ENCODE peak calls at places on chromosomes 6 and 20, in five cellular contexts. B, J, X, E and G are unnamed samples.

GRCh38 chr6:105678516-105678915 is 275.6 kb upstream of the PREP start:
- DNase-seq in B (no peak), J (no peak), X (no peak), E (no peak), G (no peak)

GRCh38 chr20:19859444-19859843 is 101.4 kb downstream of the RIN2 start:
- DNase-seq in B (no peak), J (no peak), X (no peak), E (no peak), G (no peak)

GRCh38 chr20:60863548-60863947 is 388.5 kb upstream of the CDH4 start:
- DNase-seq in B (no peak), J (no peak), X (no peak), E (no peak), G (no peak)

GRCh38 chr6:123622780-123623179 is 14.0 kb downstream of the TRDN start:
- DNase-seq in B (no peak), J (no peak), X (no peak), E (no peak), G (no peak)

GRCh38 chr6:29792123-29793035 is 35.2 kb upstream of the HLA-G start:
- DNase-seq in B (no peak), J (no peak), X (no peak), E (peak; percentile 44), G (peak; percentile 9)

GRCh38 chr20:44762466-44763140 is 16.9 kb downstream of the KCNK15 start:
- DNase-seq in B (no peak), J (no peak), X (no peak), E (no peak), G (no peak)

GRCh38 chr6:88358846-88359245 is 192.7 kb upstream of the CNR1 start:
- DNase-seq in B (no peak), J (no peak), X (no peak), E (no peak), G (no peak)

GRCh38 chr6:166619912-166620311 is 7.1 kb downstream of the RPS6KA2 start:
- DNase-seq in B (no peak), J (no peak), X (peak; percentile 71), E (no peak), G (no peak)

GRCh38 chr20:44979090-44979621 is 12.8 kb downstream of the STK4 start:
- DNase-seq in B (no peak), J (no peak), X (no peak), E (peak; percentile 76), G (no peak)

GRCh38 chr6:33247977-33248642 is 23.6 kb downstream of the VPS52 start:
- DNase-seq in B (peak; percentile 81), J (peak; percentile 71), X (peak; percentile 60), E (peak; percentile 85), G (peak; percentile 93)

GRCh38 chr20:1397710-1398109 is 4.9 kb upstream of the FKBP1A start:
- DNase-seq in B (no peak), J (no peak), X (no peak), E (no peak), G (no peak)

GRCh38 chr6:137873273-137873762 is 6.3 kb downstream of the TNFAIP3 start:
- DNase-seq in B (no peak), J (no peak), X (no peak), E (peak; percentile 93), G (no peak)

GRCh38 chr6:132496519-132497180 is 16.3 kb downstream of the STX7 start:
- DNase-seq in B (no peak), J (no peak), X (no peak), E (no peak), G (no peak)

GRCh38 chr6:147211349-147211748 is 7.1 kb downstream of the STXBP5 start:
- DNase-seq in B (no peak), J (no peak), X (no peak), E (no peak), G (no peak)

GRCh38 chr6:111809264-111809663 is 64.0 kb downstream of the FYN start:
- DNase-seq in B (no peak), J (no peak), X (no peak), E (no peak), G (no peak)

GRCh38 chr6:33761922-33762629 is 15.4 kb upstream of the IP6K3 start:
- DNase-seq in B (no peak), J (no peak), X (no peak), E (no peak), G (no peak)

GRCh38 chr6:33160728-33161323 is 31.4 kb downstream of the COL11A2 start:
- DNase-seq in B (no peak), J (no peak), X (peak; percentile 29), E (no peak), G (no peak)

GRCh38 chr20:17059465-17059864 is 167.4 kb upstream of the PCSK2 start:
- DNase-seq in B (no peak), J (no peak), X (no peak), E (no peak), G (no peak)

GRCh38 chr6:112245511-112246203 is 8.7 kb downstream of the LAMA4 start:
- DNase-seq in B (no peak), J (no peak), X (peak; percentile 15), E (no peak), G (no peak)

GRCh38 chr20:59948212-59948611 is 8.0 kb downstream of the FAM217B start:
- DNase-seq in B (no peak), J (no peak), X (no peak), E (no peak), G (no peak)

GRCh38 chr6:100226811-100227210 is 232.8 kb upstream of the MCHR2 start:
- DNase-seq in B (no peak), J (no peak), X (no peak), E (no peak), G (no peak)

GRCh38 chr20:11891081-11891826 is 26.4 kb upstream of the BTBD3 start:
- DNase-seq in B (peak; percentile 37), J (no peak), X (no peak), E (peak; percentile 37), G (peak; percentile 65)

GRCh38 chr6:10939840-10940239 is 53.0 kb downstream of the SYCP2L start:
- DNase-seq in B (no peak), J (no peak), X (no peak), E (no peak), G (no peak)

GRCh38 chr20:47167846-47168245 is 188.7 kb downstream of the ZMYND8 start:
- DNase-seq in B (no peak), J (no peak), X (no peak), E (no peak), G (no peak)

GRCh38 chr20:17614176-17614811 is 44.4 kb downstream of the DSTN start:
- DNase-seq in B (no peak), J (no peak), X (no peak), E (no peak), G (no peak)

GRCh38 chr6:138541793-138542481 is 42.6 kb upstream of the NHSL1 start:
- DNase-seq in B (no peak), J (no peak), X (no peak), E (no peak), G (no peak)

GRCh38 chr20:2871555-2872303 is 1.6 kb upstream of the PTPRA start:
- DNase-seq in B (no peak), J (no peak), X (no peak), E (no peak), G (no peak)

GRCh38 chr6:43828711-43829110 is 58.7 kb downstream of the VEGFA start:
- DNase-seq in B (no peak), J (no peak), X (no peak), E (no peak), G (no peak)

GRCh38 chr6:20310185-20310584 is 91.5 kb upstream of the E2F3 start:
- DNase-seq in B (no peak), J (no peak), X (no peak), E (no peak), G (no peak)

GRCh38 chr6:151891524-151891923 is 84.0 kb downstream of the ESR1 start:
- DNase-seq in B (no peak), J (no peak), X (no peak), E (no peak), G (no peak)

GRCh38 chr6:169738972-169739529 is 12.3 kb downstream of the DYNLT2 start:
- DNase-seq in B (no peak), J (no peak), X (no peak), E (no peak), G (no peak)

GRCh38 chr6:119493980-119494379 is 144.4 kb upstream of the MAN1A1 start:
- DNase-seq in B (no peak), J (no peak), X (no peak), E (no peak), G (no peak)

GRCh38 chr20:4299773-4300172 is 284.4 kb upstream of the RNF24 start:
- DNase-seq in B (no peak), J (no peak), X (no peak), E (no peak), G (no peak)

GRCh38 chr20:45967551-45968080 is 4.4 kb downstream of the ZNF335 start:
- DNase-seq in B (no peak), J (no peak), X (no peak), E (no peak), G (no peak)

GRCh38 chr20:38755324-38755910 is 7.2 kb downstream of the ACTR5 start:
- DNase-seq in B (no peak), J (no peak), X (no peak), E (no peak), G (no peak)

GRCh38 chr6:127148511-127148910 is 30.0 kb downstream of the RSPO3 start:
- DNase-seq in B (no peak), J (no peak), X (no peak), E (no peak), G (no peak)

GRCh38 chr6:157982297-157982579 is 575 bp downstream of the SYNJ2 start:
- DNase-seq in B (no peak), J (no peak), X (no peak), E (peak; percentile 32), G (peak; percentile 21)

GRCh38 chr6:144106206-144106605 is 10.8 kb upstream of the SF3B5 start:
- DNase-seq in B (no peak), J (no peak), X (no peak), E (no peak), G (no peak)

GRCh38 chr20:47727909-47728361 is 57.3 kb downstream of the SULF2 start:
- DNase-seq in B (no peak), J (no peak), X (no peak), E (no peak), G (no peak)